ENCODE peak calls at places on chromosomes 5 and 9, in six cellular contexts. A, G, X, Q, Z and T are unnamed samples.

GRCh38 chr5:141785667-141786066 is 92.5 kb downstream of the PCDH1 start:
- DNase-seq in A (no peak), G (no peak), X (no peak), Q (no peak), Z (no peak), T (no peak)

GRCh38 chr9:117677578-117677977 is 26.6 kb upstream of the TLR4 start:
- DNase-seq in A (no peak), G (no peak), X (no peak), Q (no peak), Z (no peak), T (no peak)

GRCh38 chr9:72363908-72364678 is 915 bp downstream of the ZFAND5 start:
- DNase-seq in A (peak; percentile 55), G (peak; percentile 81), X (peak; percentile 72), Q (peak; percentile 60), Z (peak; percentile 68), T (peak; percentile 84)

GRCh38 chr9:134217431-134218210 is 53.3 kb upstream of the RNU6ATAC start:
- DNase-seq in A (no peak), G (peak; percentile 65), X (no peak), Q (no peak), Z (no peak), T (no peak)

GRCh38 chr9:70406446-70406862 is 8.0 kb downstream of the KLF9 start:
- DNase-seq in A (peak; percentile 67), G (no peak), X (peak; percentile 55), Q (no peak), Z (peak; percentile 63), T (no peak)

GRCh38 chr5:17802256-17802655 is 168.0 kb downstream of the TAF11L14 start:
- DNase-seq in A (no peak), G (no peak), X (no peak), Q (no peak), Z (no peak), T (no peak)

GRCh38 chr9:1604942-1605560 is 410.1 kb upstream of the SMARCA2 start:
- DNase-seq in A (peak; percentile 18), G (no peak), X (no peak), Q (no peak), Z (peak; percentile 32), T (no peak)

GRCh38 chr5:143229426-143229895 is 174.0 kb downstream of the NR3C1 start:
- DNase-seq in A (no peak), G (no peak), X (peak; percentile 35), Q (no peak), Z (no peak), T (peak; percentile 62)

GRCh38 chr9:88991066-88992030 is at the start of gene S1PR3:
- DNase-seq in A (peak; percentile 67), G (peak; percentile 69), X (peak; percentile 41), Q (no peak), Z (peak; percentile 60), T (peak; percentile 71)

GRCh38 chr9:33127881-33128280 is 39.3 kb downstream of the B4GALT1 start:
- DNase-seq in A (no peak), G (no peak), X (no peak), Q (no peak), Z (no peak), T (no peak)

GRCh38 chr5:33734541-33734940 is 157.2 kb downstream of the ADAMTS12 start:
- DNase-seq in A (peak; percentile 31), G (no peak), X (no peak), Q (no peak), Z (no peak), T (no peak)